ENCODE peak calls at places on chromosomes 16 and 17, in nine cellular contexts. W, F, G, E, D, C, N, L and R are unnamed samples.

GRCh38 chr16:57722651-57723050 is 12.9 kb upstream of the KATNB1 start:
- DNase-seq in E (no peak), C (no peak), W (no peak), D (no peak), F (no peak), N (peak), G (no peak), L (no peak), R (no peak)

GRCh38 chr17:38341035-38341721 is 2.6 kb downstream of the GPR179 start:
- DNase-seq in G (peak), E (no peak), F (no peak), D (no peak), W (peak), N (peak), L (no peak), C (peak), R (peak)

GRCh38 chr16:15644306-15644961 is 1.5 kb upstream of the MARF1 start:
- DNase-seq in C (peak), D (peak), W (no peak), N (no peak), E (peak), F (peak), L (no peak), G (no peak), R (no peak)

GRCh38 chr17:50556803-50557202 is 3.7 kb upstream of the CACNA1G start:
- DNase-seq in F (no peak), L (no peak), W (no peak), E (no peak), D (no peak), C (no peak), N (no peak), G (no peak), R (no peak)

GRCh38 chr16:77596243-77596642 is 126.1 kb upstream of the NUDT7 start:
- DNase-seq in F (no peak), G (no peak), N (no peak), L (peak), E (peak), D (no peak), W (no peak), C (peak), R (peak)

GRCh38 chr16:78045865-78046581 is 23.7 kb downstream of the CLEC3A start:
- DNase-seq in E (peak), L (peak), D (peak), N (peak), F (peak), G (peak), C (peak), W (peak), R (peak)

GRCh38 chr17:17420561-17421269 is 56.1 kb upstream of the MED9 start:
- DNase-seq in G (peak), D (no peak), N (no peak), W (no peak), C (no peak), L (peak), F (no peak), E (peak), R (peak)

GRCh38 chr17:58503876-58504275 is 10.6 kb downstream of the MTMR4 start:
- DNase-seq in F (no peak), G (no peak), N (no peak), W (no peak), D (no peak), E (no peak), L (no peak), C (no peak), R (no peak)

GRCh38 chr16:17396762-17397498 is 73.8 kb downstream of the XYLT1 start:
- DNase-seq in N (no peak), E (peak), W (no peak), F (no peak), L (peak), D (peak), G (peak), C (no peak), R (peak)

GRCh38 chr16:57815987-57816745 is 13.9 kb upstream of the KIFC3 start:
- DNase-seq in N (peak), E (peak), L (peak), F (peak), W (peak), D (peak), C (peak), G (peak), R (peak)

GRCh38 chr16:85428168-85428898 is 184.8 kb upstream of the GSE1 start:
- DNase-seq in E (peak), F (peak), N (peak), L (no peak), G (peak), C (peak), W (peak), D (no peak), R (peak)
- TF ChIP-seq CTCF in E (peak), F (peak), N (peak), L (peak), G (peak), C (peak), W (peak), D (peak), R (peak)

GRCh38 chr17:71983828-71984227 is 137.0 kb upstream of the SOX9 start:
- DNase-seq in C (no peak), G (no peak), L (no peak), F (peak), N (no peak), E (no peak), W (no peak), D (no peak), R (no peak)

GRCh38 chr17:71987634-71988033 is 133.2 kb upstream of the SOX9 start:
- DNase-seq in N (no peak), F (peak), D (peak), C (no peak), W (no peak), E (no peak), G (no peak), L (peak), R (no peak)

GRCh38 chr17:71985111-71986039 is 135.4 kb upstream of the SOX9 start:
- DNase-seq in G (no peak), D (no peak), W (peak), F (peak), E (no peak), C (no peak), N (no peak), L (no peak), R (no peak)

GRCh38 chr17:71986886-71987285 is 133.9 kb upstream of the SOX9 start:
- DNase-seq in C (no peak), D (no peak), W (no peak), G (no peak), N (no peak), L (no peak), F (peak), E (no peak), R (no peak)
- H3K4me3 ChIP-seq in C (no peak), D (no peak), W (no peak), G (no peak), N (no peak), L (no peak), F (peak), E (no peak), R (no peak)

DNA sequence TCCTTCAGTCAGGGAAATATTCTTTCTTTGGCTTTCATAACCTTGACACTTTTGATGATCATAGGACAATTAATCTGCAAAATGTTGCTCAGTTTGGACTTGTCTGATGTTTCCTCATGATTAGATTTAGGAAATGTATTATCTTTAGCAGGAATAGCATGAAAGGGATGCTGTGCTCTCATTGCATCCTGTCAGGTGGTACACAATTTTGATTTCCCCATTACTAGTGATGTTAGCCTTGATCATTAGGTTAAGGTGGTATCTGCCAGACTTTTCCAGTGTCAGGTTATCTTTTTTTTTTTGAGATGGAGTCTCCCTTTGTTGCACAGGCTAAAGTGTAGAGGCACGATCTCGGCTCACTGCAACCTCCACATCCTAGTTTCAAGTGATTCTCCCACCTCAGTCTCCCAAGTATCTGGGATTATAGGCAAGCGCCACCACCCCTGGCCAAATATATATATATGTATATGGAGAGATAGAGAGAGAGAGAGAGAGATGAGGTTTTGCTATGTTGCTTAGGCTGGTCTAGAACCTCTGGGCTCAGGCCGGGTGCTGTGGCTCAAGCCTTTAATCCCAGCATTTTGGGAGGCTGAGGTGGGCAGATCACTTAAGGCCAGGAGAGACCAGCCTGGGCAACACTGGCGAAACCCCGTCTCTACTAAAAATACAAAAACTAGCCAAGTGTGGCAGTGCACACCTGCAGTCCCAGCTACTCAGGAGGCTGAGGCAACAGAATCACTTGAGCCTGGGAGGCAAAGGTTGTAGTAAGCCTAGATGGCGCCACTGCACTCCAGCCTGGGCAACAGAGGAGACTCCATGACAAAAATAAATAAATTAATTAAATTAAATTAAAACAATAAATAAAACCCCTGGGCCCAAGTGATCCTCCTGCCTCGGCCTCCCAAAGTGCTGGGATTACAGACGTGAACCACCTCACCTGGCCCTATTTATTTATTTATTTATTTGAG is 15.8 kb upstream of the CAVIN1 start:
- DNase-seq in C (no peak), L (no peak), W (no peak), G (peak), E (peak), F (no peak), D (no peak), N (no peak), R (peak)
- TF ChIP-seq CTCF in C (peak), L (peak), W (peak), G (peak), E (peak), F (no peak), D (peak), N (peak), R (peak)

DNA sequence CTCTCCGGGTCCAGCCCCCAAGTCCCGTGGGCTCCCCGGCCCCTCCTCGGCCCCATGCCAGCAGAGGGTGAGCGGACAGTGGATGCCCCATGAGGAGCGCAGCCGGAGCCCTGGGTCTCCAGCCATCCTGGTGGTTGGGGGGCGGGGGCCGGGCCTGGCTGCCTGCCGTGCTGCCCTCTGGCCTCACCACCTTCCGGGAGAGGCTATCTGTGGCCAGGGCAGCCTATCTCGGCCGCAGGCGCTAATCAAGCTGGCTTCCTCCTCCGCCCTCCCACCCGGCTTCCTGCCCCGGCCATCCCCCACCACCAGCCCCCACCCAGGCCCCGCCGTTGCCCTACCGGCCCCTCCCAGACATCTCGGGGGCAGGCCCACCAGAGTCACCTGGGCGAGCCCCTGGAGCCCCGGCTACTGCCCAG is 46.8 kb downstream of the ZFPM1 start:
- DNase-seq in N (no peak), W (no peak), C (no peak), E (no peak), L (no peak), F (no peak), G (peak), D (no peak), R (no peak)
- H3K4me3 ChIP-seq in N (no peak), W (no peak), C (no peak), E (no peak), L (no peak), F (no peak), G (no peak), D (no peak), R (no peak)

GRCh38 chr17:74748279-74748528 is 224 bp upstream of the NHERF1 start:
- DNase-seq in C (no peak), N (no peak), D (no peak), G (no peak), E (no peak), L (no peak), W (peak), F (no peak), R (no peak)
- TF ChIP-seq CTCF in C (no peak), N (peak), D (no peak), G (peak), E (no peak), L (no peak), W (no peak), F (no peak), R (no peak)